ENCODE peak calls at places on chromosome 16, in four cellular contexts. G, B, N and O are unnamed samples.

GRCh38 chr16:56347670-56348069 is 77.7 kb downstream of the AMFR start:
- DNase-seq in G (no peak), B (no peak), N (no peak), O (no peak)

GRCh38 chr16:5062790-5063765 is 2.7 kb downstream of the C16orf89 start:
- DNase-seq in G (no peak), B (no peak), N (no peak), O (peak; percentile 56)

GRCh38 chr16:31453255-31454204 is 5.8 kb upstream of the ARMC5 start:
- DNase-seq in G (peak; percentile 44), B (no peak), N (no peak), O (no peak)

GRCh38 chr16:81442909-81443687 is 1.5 kb upstream of the CMIP start:
- DNase-seq in G (no peak), B (no peak), N (no peak), O (no peak)

GRCh38 chr16:82456683-82457082 is 170.1 kb upstream of the CDH13 start:
- DNase-seq in G (peak; percentile 72), B (peak; percentile 41), N (no peak), O (peak; percentile 54)

GRCh38 chr16:7983671-7984070 is 606.6 kb downstream of the TMEM114 start:
- DNase-seq in G (no peak), B (no peak), N (no peak), O (no peak)

GRCh38 chr16:29858149-29858899 is 4.7 kb downstream of the CDIPT start:
- DNase-seq in G (no peak), B (no peak), N (no peak), O (no peak)

GRCh38 chr16:48682971-48683370 is 73.0 kb upstream of the N4BP1 start:
- DNase-seq in G (no peak), B (no peak), N (no peak), O (no peak)

GRCh38 chr16:89473791-89474414 is 16.5 kb downstream of the ANKRD11 start:
- DNase-seq in G (no peak), B (no peak), N (no peak), O (no peak)

GRCh38 chr16:11138769-11139623 is 117.0 kb downstream of the SOCS1 start:
- DNase-seq in G (peak; percentile 68), B (no peak), N (no peak), O (peak; percentile 21)

GRCh38 chr16:106623-107324 is 28.7 kb downstream of the MPG start:
- DNase-seq in G (peak; percentile 95), B (peak; percentile 77), N (peak; percentile 39), O (peak; percentile 83)

GRCh38 chr16:29845656-29846055 is 17.4 kb downstream of the CDIPT start:
- DNase-seq in G (no peak), B (no peak), N (no peak), O (no peak)

GRCh38 chr16:86559802-86560305 is 4.8 kb upstream of the MTHFSD start:
- DNase-seq in G (no peak), B (no peak), N (no peak), O (no peak)

GRCh38 chr16:88618182-88618955 is 20.0 kb upstream of the IL17C start:
- DNase-seq in G (no peak), B (no peak), N (no peak), O (no peak)

GRCh38 chr16:48101069-48101674 is 54.6 kb downstream of the ABCC12 start:
- DNase-seq in G (no peak), B (no peak), N (no peak), O (peak; percentile 54)

GRCh38 chr16:50281391-50282009 is 15.1 kb downstream of the ADCY7 start:
- DNase-seq in G (no peak), B (no peak), N (no peak), O (peak; percentile 32)

GRCh38 chr16:66065869-66066403 is 300.6 kb upstream of the CDH5 start:
- DNase-seq in G (peak; percentile 34), B (no peak), N (no peak), O (no peak)

GRCh38 chr16:85191341-85191965 is 79.2 kb upstream of the CIBAR2 start:
- DNase-seq in G (no peak), B (no peak), N (no peak), O (no peak)

GRCh38 chr16:86048221-86048620 is 149.3 kb downstream of the IRF8 start:
- DNase-seq in G (no peak), B (no peak), N (no peak), O (no peak)

GRCh38 chr16:87582221-87582965 is 19.9 kb upstream of the JPH3 start:
- DNase-seq in G (peak; percentile 83), B (no peak), N (no peak), O (no peak)

GRCh38 chr16:69112285-69113129 is 7.1 kb downstream of the HAS3 start:
- DNase-seq in G (peak; percentile 44), B (no peak), N (no peak), O (peak; percentile 39)

GRCh38 chr16:24540575-24541240 is 1.3 kb downstream of the RBBP6 start:
- DNase-seq in G (peak; percentile 55), B (no peak), N (no peak), O (peak; percentile 59)

GRCh38 chr16:48426244-48427135 is 41.3 kb upstream of the SIAH1 start:
- DNase-seq in G (peak; percentile 39), B (no peak), N (no peak), O (no peak)

GRCh38 chr16:67312450-67313118 is 14.0 kb downstream of the KCTD19 start:
- DNase-seq in G (no peak), B (no peak), N (no peak), O (no peak)

GRCh38 chr16:31460582-31461002 is 1.3 kb downstream of the ARMC5 start:
- DNase-seq in G (peak; percentile 87), B (peak; percentile 36), N (no peak), O (peak; percentile 54)

GRCh38 chr16:65083181-65083845 is 38.5 kb downstream of the CDH11 start:
- DNase-seq in G (no peak), B (peak; percentile 25), N (no peak), O (no peak)

GRCh38 chr16:66275795-66276428 is 90.6 kb upstream of the CDH5 start:
- DNase-seq in G (peak; percentile 56), B (peak; percentile 36), N (no peak), O (peak; percentile 65)